ENCODE peak calls at places on chromosomes 5 and 9, in four cellular contexts. X, A, Q and R are unnamed samples.

GRCh38 chr5:38718874-38719391 is 126.9 kb upstream of the OSMR start:
- DNase-seq in X (no peak), A (no peak), Q (peak; percentile 49), R (peak; percentile 53)

GRCh38 chr9:137494550-137495351 is 35.6 kb upstream of the NSMF start:
- DNase-seq in X (no peak), A (no peak), Q (no peak), R (no peak)

GRCh38 chr5:177133845-177134652 is 476 bp downstream of the NSD1 start:
- DNase-seq in X (peak; percentile 80), A (no peak), Q (peak; percentile 37), R (peak; percentile 26)

GRCh38 chr5:52392321-52392720 is 395.4 kb upstream of the ITGA1 start:
- DNase-seq in X (no peak), A (no peak), Q (no peak), R (no peak)

GRCh38 chr5:116632890-116633289 is 58.3 kb upstream of the SEMA6A start:
- DNase-seq in X (no peak), A (no peak), Q (no peak), R (no peak)

GRCh38 chr9:17609312-17610005 is 30.6 kb downstream of the SH3GL2 start:
- DNase-seq in X (no peak), A (no peak), Q (no peak), R (no peak)

GRCh38 chr5:169020102-169020501 is 280.8 kb downstream of the SLIT3 start:
- DNase-seq in X (no peak), A (no peak), Q (no peak), R (peak; percentile 16)

GRCh38 chr9:121107881-121108280 is 33.1 kb downstream of the CNTRL start:
- DNase-seq in X (no peak), A (no peak), Q (no peak), R (no peak)

GRCh38 chr5:56301041-56301440 is 67.9 kb upstream of the ANKRD55 start:
- DNase-seq in X (no peak), A (no peak), Q (no peak), R (peak; percentile 50)

GRCh38 chr5:180111273-180111695 is 39.7 kb upstream of the RNF130 start:
- DNase-seq in X (peak; percentile 37), A (no peak), Q (no peak), R (no peak)

GRCh38 chr9:70120834-70121510 is 77.3 kb downstream of the MAMDC2 start:
- DNase-seq in X (peak; percentile 89), A (no peak), Q (peak; percentile 94), R (peak; percentile 96)

GRCh38 chr5:123708074-123708806 is 196.3 kb downstream of the CSNK1G3 start:
- DNase-seq in X (no peak), A (no peak), Q (peak; percentile 90), R (peak; percentile 98)

GRCh38 chr9:70435948-70436347 is 21.5 kb upstream of the KLF9 start:
- DNase-seq in X (no peak), A (no peak), Q (peak; percentile 91), R (peak; percentile 81)

GRCh38 chr5:6772886-6773285 is 59.7 kb downstream of the TENT4A start:
- DNase-seq in X (no peak), A (no peak), Q (no peak), R (peak; percentile 17)

GRCh38 chr9:121651295-121652036 is at the start of gene DAB2IP:
- DNase-seq in X (peak; percentile 84), A (no peak), Q (no peak), R (no peak)

GRCh38 chr5:91182763-91183162 is 200.4 kb downstream of the ARRDC3 start:
- DNase-seq in X (no peak), A (no peak), Q (peak; percentile 70), R (peak; percentile 82)

GRCh38 chr5:65837139-65837538 is 89.2 kb upstream of the ERBIN start:
- DNase-seq in X (no peak), A (no peak), Q (peak; percentile 26), R (peak; percentile 80)

GRCh38 chr5:65835191-65835590 is 91.2 kb upstream of the ERBIN start:
- DNase-seq in X (no peak), A (no peak), Q (no peak), R (no peak)

GRCh38 chr9:130034570-130034969 is 8.4 kb downstream of the FNBP1 start:
- DNase-seq in X (no peak), A (no peak), Q (peak; percentile 76), R (peak; percentile 87)

GRCh38 chr9:1659036-1659701 is 356.0 kb upstream of the SMARCA2 start:
- DNase-seq in X (no peak), A (no peak), Q (no peak), R (no peak)

GRCh38 chr5:17282283-17283120 is 65.1 kb downstream of the BASP1 start:
- DNase-seq in X (no peak), A (no peak), Q (peak; percentile 6), R (no peak)

GRCh38 chr5:73327908-73328455 is 120.6 kb downstream of the FOXD1 start:
- DNase-seq in X (no peak), A (no peak), Q (peak; percentile 9), R (no peak)

GRCh38 chr5:99900302-99900811 is 634.8 kb upstream of the FAM174A start:
- DNase-seq in X (no peak), A (no peak), Q (no peak), R (peak; percentile 30)

GRCh38 chr5:81782811-81783210 is 31.9 kb upstream of the SSBP2 start:
- DNase-seq in X (no peak), A (no peak), Q (peak; percentile 27), R (peak; percentile 70)

GRCh38 chr9:113548221-113549041 is 84.9 kb downstream of the RGS3 start:
- DNase-seq in X (peak; percentile 77), A (no peak), Q (peak; percentile 81), R (no peak)

GRCh38 chr5:54363669-54364068 is 53.3 kb upstream of the ARL15 start:
- DNase-seq in X (no peak), A (no peak), Q (no peak), R (peak; percentile 53)

GRCh38 chr9:1879501-1879900 is 135.6 kb upstream of the SMARCA2 start:
- DNase-seq in X (no peak), A (no peak), Q (no peak), R (no peak)

GRCh38 chr5:32639943-32640342 is 54.6 kb downstream of the SUB1 start:
- DNase-seq in X (no peak), A (no peak), Q (no peak), R (no peak)

GRCh38 chr9:121299467-121300282 is 31.7 kb downstream of the GSN start:
- DNase-seq in X (peak; percentile 93), A (no peak), Q (peak; percentile 35), R (no peak)

GRCh38 chr5:134560698-134561097 is 35.2 kb downstream of the JADE2 start:
- DNase-seq in X (no peak), A (no peak), Q (no peak), R (no peak)

GRCh38 chr5:134564396-134564795 is 38.9 kb downstream of the JADE2 start:
- DNase-seq in X (no peak), A (no peak), Q (no peak), R (no peak)

GRCh38 chr5:134559672-134560071 is 34.2 kb downstream of the JADE2 start:
- DNase-seq in X (no peak), A (no peak), Q (no peak), R (no peak)

GRCh38 chr5:134563962-134564361 is 38.5 kb downstream of the JADE2 start:
- DNase-seq in X (no peak), A (no peak), Q (no peak), R (no peak)

DNA sequence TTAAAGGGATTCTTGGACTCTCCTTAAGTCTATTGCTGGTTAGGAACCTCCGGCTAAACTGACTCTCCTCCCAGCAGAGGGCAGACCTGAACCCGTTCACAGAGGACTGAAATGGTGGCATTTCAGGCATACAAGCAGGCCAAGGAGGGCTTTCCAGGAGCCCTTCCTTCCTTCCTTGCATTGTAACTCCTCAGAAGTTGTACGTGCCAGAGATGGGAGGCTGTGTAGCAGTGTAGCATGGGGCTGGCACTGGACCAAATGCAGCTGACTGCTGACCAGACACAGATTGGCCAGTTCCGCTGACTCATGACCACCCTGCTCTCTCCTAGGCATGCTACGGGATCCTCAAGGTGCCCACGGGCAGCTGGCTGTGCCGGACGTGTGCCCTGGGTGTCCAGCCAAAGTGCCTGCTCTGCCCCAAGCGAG is 36.4 kb downstream of the JADE2 start:
- DNase-seq in X (no peak), A (no peak), Q (peak; percentile 90), R (peak; percentile 81)
- TF ChIP-seq CTCF in X (no peak), A (no peak), Q (peak; percentile 64), R (peak; percentile 46)

GRCh38 chr5:36521838-36522745 is 84.3 kb upstream of the SLC1A3 start:
- DNase-seq in X (no peak), A (no peak), Q (peak; percentile 12), R (no peak)
- H3K4me3 ChIP-seq in X (no peak overlapping the region), A (no peak overlapping the region), Q (no peak overlapping the region), R (no peak overlapping the region)

DNA sequence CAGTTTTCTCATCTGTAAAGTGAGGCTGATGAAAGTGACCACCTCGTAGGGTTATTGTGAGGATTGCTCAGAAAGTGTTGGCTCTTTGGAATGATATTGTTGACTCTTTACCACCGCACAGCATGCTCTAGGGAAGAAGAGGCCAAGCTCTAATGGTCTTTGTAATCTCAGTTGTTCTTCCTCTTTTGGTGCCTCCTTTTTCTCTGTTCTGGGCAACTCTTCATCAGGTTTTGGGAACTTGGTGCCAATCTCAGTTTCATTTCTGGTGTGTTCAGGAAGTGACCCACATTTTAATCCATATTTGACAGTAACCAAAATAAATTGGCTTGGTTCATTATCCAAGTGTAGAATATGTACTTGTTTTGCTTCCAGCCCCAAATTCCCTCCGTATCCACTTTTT is 25.1 kb downstream of the ARHGAP26 start:
- DNase-seq in X (no peak), A (no peak), Q (no peak), R (no peak)
- TF ChIP-seq CTCF in X (no peak), A (no peak), Q (no peak), R (no peak)

GRCh38 chr5:167664222-167664804 is 627.1 kb upstream of the WWC1 start:
- DNase-seq in X (no peak), A (no peak), Q (no peak), R (no peak)

GRCh38 chr5:167653645-167654106 is 637.8 kb upstream of the WWC1 start:
- DNase-seq in X (no peak), A (no peak), Q (peak; percentile 45), R (peak; percentile 53)

GRCh38 chr5:167657016-167657415 is 634.4 kb upstream of the WWC1 start:
- DNase-seq in X (no peak), A (no peak), Q (no peak), R (no peak)

GRCh38 chr5:167661605-167662004 is 629.8 kb upstream of the WWC1 start:
- DNase-seq in X (no peak), A (no peak), Q (no peak), R (no peak)

GRCh38 chr5:167658890-167659289 is 632.6 kb upstream of the WWC1 start:
- DNase-seq in X (no peak), A (no peak), Q (no peak), R (no peak)
- H3K4me3 ChIP-seq in X (no peak overlapping the region), A (no peak overlapping the region), Q (no peak overlapping the region), R (no peak overlapping the region)

GRCh38 chr9:136131629-136132499 is 13.2 kb upstream of the TMEM250 start:
- DNase-seq in X (no peak), A (no peak), Q (no peak), R (no peak)

GRCh38 chr9:136132500-136133050 is 13.9 kb upstream of the TMEM250 start:
- DNase-seq in X (no peak), A (no peak), Q (no peak), R (no peak)

GRCh38 chr9:136135326-136136126 is 16.9 kb upstream of the TMEM250 start:
- DNase-seq in X (no peak), A (no peak), Q (no peak), R (no peak)

GRCh38 chr9:136133959-136134484 is 15.3 kb upstream of the TMEM250 start:
- DNase-seq in X (no peak), A (no peak), Q (no peak), R (no peak)

GRCh38 chr9:136133191-136133958 is 14.7 kb upstream of the TMEM250 start:
- DNase-seq in X (no peak), A (no peak), Q (no peak), R (no peak)
- TF ChIP-seq CTCF in X (no peak), A (peak; percentile 12), Q (peak; percentile 43), R (peak; percentile 12)